ENCODE peak calls at places on chromosomes 11 and 22, in ten cellular contexts. G is coronary artery, T is prostate gland, E is Panc1, V is stomach, W is OCI-LY7, O is psoas muscle, D is mammary epithelial cell, Q is dorsolateral prefrontal cortex, F is right lobe of liver. X is an unnamed sample.

GRCh38 chr11:131694526-131695424 is 324.4 kb downstream of the NTM start:
- DNase-seq in G (no peak), T (peak), E (peak), V (peak), W (peak), O (peak), D (peak), Q (peak), F (peak), X (peak)

GRCh38 chr11:123454060-123454651 is 24.1 kb downstream of the GRAMD1B start:
- DNase-seq in G (no peak), T (no peak), E (no peak), V (no peak), W (no peak), O (no peak), D (peak), Q (no peak), F (no peak), X (peak)

GRCh38 chr11:31922450-31922849 is 111.3 kb upstream of the PAX6 start:
- DNase-seq in G (no peak), T (no peak), E (no peak), V (no peak), W (no peak), O (no peak), D (no peak), Q (no peak), F (no peak), X (no peak)

GRCh38 chr22:41584881-41585280 is 4.8 kb downstream of the PMM1 start:
- DNase-seq in G (no peak), T (no peak), E (no peak), V (no peak), W (no peak), O (no peak), D (no peak), Q (no peak), F (no peak), X (no peak)

GRCh38 chr11:93370260-93370659 is 39.7 kb downstream of the DEUP1 start:
- DNase-seq in G (no peak), T (no peak), E (no peak), V (no peak), W (no peak), O (no peak), D (peak), Q (no peak), F (no peak), X (no peak)

GRCh38 chr11:103327721-103328120 is 218.5 kb downstream of the DYNC2H1 start:
- DNase-seq in G (no peak), T (no peak), E (no peak), V (no peak), W (no peak), O (no peak), D (no peak), Q (no peak), F (no peak), X (peak)

GRCh38 chr22:49322231-49322630 is 505.4 kb downstream of the BRD1 start:
- DNase-seq in G (no peak), T (no peak), E (no peak), V (peak), W (no peak), O (peak), D (no peak), Q (no peak), F (no peak), X (no peak)

GRCh38 chr11:94219771-94220170 is 84.6 kb upstream of the IZUMO1R start:
- DNase-seq in G (no peak), T (no peak), E (no peak), V (no peak), W (peak), O (no peak), D (no peak), Q (no peak), F (no peak), X (no peak)

GRCh38 chr11:65415499-65416340 is 6.9 kb upstream of the NEAT1 start:
- DNase-seq in G (peak), T (no peak), E (no peak), V (no peak), W (no peak), O (no peak), D (no peak), Q (peak), F (peak), X (no peak)

GRCh38 chr11:34640050-34640971 is 19.4 kb downstream of the EHF start:
- DNase-seq in G (no peak), T (peak), E (no peak), V (peak), W (no peak), O (no peak), D (peak), Q (no peak), F (no peak), X (no peak)

GRCh38 chr11:120539681-120540369 is 28.3 kb downstream of the GRIK4 start:
- DNase-seq in G (no peak), T (no peak), E (no peak), V (no peak), W (no peak), O (no peak), D (peak), Q (no peak), F (no peak), X (no peak)

GRCh38 chr11:28123151-28123571 is 15.0 kb downstream of the METTL15 start:
- DNase-seq in G (no peak), T (no peak), E (no peak), V (no peak), W (no peak), O (no peak), D (peak), Q (no peak), F (no peak), X (no peak)

GRCh38 chr11:123624974-123625373 is 29.4 kb downstream of the SCN3B start:
- DNase-seq in G (no peak), T (no peak), E (no peak), V (no peak), W (no peak), O (no peak), D (no peak), Q (no peak), F (no peak), X (no peak)

GRCh38 chr11:128884703-128885338 is 6.3 kb upstream of the KCNJ5 start:
- DNase-seq in G (no peak), T (peak), E (peak), V (peak), W (peak), O (no peak), D (peak), Q (no peak), F (peak), X (peak)

GRCh38 chr11:94876645-94877445 is 96.5 kb downstream of the CWC15 start:
- DNase-seq in G (peak), T (peak), E (peak), V (no peak), W (no peak), O (peak), D (peak), Q (no peak), F (no peak), X (peak)

GRCh38 chr11:4203603-4204360 is 109.2 kb downstream of the RRM1 start:
- DNase-seq in G (no peak), T (no peak), E (no peak), V (no peak), W (no peak), O (no peak), D (no peak), Q (no peak), F (no peak), X (no peak)

GRCh38 chr22:24685804-24686203 is 82.8 kb downstream of the GGT1 start:
- DNase-seq in G (no peak), T (no peak), E (no peak), V (no peak), W (no peak), O (no peak), D (no peak), Q (no peak), F (no peak), X (no peak)

GRCh38 chr11:5712507-5712906 is 22.9 kb downstream of the TRIM22 start:
- DNase-seq in G (no peak), T (no peak), E (no peak), V (no peak), W (peak), O (no peak), D (no peak), Q (no peak), F (no peak), X (no peak)

GRCh38 chr11:11843233-11843632 is 1.5 kb downstream of the USP47 start:
- DNase-seq in G (no peak), T (peak), E (no peak), V (no peak), W (peak), O (no peak), D (peak), Q (no peak), F (no peak), X (peak)

GRCh38 chr11:73277467-73277866 is 5.3 kb downstream of the P2RY6 start:
- DNase-seq in G (no peak), T (no peak), E (no peak), V (no peak), W (no peak), O (no peak), D (no peak), Q (no peak), F (no peak), X (no peak)

GRCh38 chr22:46965552-46966494 is 203.4 kb downstream of the TBC1D22A start:
- DNase-seq in G (peak), T (no peak), E (no peak), V (no peak), W (no peak), O (peak), D (peak), Q (no peak), F (no peak), X (no peak)

GRCh38 chr11:84673753-84674152 is 953.4 kb downstream of the DLG2 start:
- DNase-seq in G (no peak), T (no peak), E (no peak), V (no peak), W (no peak), O (no peak), D (no peak), Q (no peak), F (no peak), X (peak)

GRCh38 chr11:74570266-74571061 is 21.9 kb upstream of the POLD3 start:
- DNase-seq in G (no peak), T (peak), E (peak), V (peak), W (peak), O (no peak), D (peak), Q (no peak), F (peak), X (peak)

GRCh38 chr11:10654211-10655150 is 39.1 kb downstream of the IRAG1 start:
- DNase-seq in G (no peak), T (no peak), E (no peak), V (no peak), W (peak), O (no peak), D (peak), Q (no peak), F (no peak), X (no peak)

GRCh38 chr22:28034760-28035401 is 115.8 kb upstream of the PITPNB start:
- DNase-seq in G (peak), T (peak), E (no peak), V (peak), W (no peak), O (peak), D (no peak), Q (peak), F (peak), X (peak)

GRCh38 chr11:17719028-17719939 is at the start of gene MYOD1:
- DNase-seq in G (no peak), T (no peak), E (no peak), V (no peak), W (no peak), O (peak), D (no peak), Q (no peak), F (no peak), X (no peak)

GRCh38 chr11:77345621-77346020 is 44.1 kb upstream of the GDPD4 start:
- DNase-seq in G (no peak), T (no peak), E (no peak), V (no peak), W (no peak), O (no peak), D (peak), Q (no peak), F (no peak), X (peak)

GRCh38 chr11:65522640-65523322 is 2.1 kb upstream of the SCYL1 start:
- DNase-seq in G (no peak), T (no peak), E (no peak), V (no peak), W (no peak), O (no peak), D (no peak), Q (no peak), F (no peak), X (no peak)

GRCh38 chr11:8218409-8218808 is 45.3 kb downstream of the LMO1 start:
- DNase-seq in G (no peak), T (no peak), E (no peak), V (no peak), W (no peak), O (no peak), D (no peak), Q (no peak), F (no peak), X (no peak)

GRCh38 chr11:97973352-97973857 is 1047.3 kb upstream of the CNTN5 start:
- DNase-seq in G (no peak), T (no peak), E (no peak), V (no peak), W (no peak), O (no peak), D (no peak), Q (no peak), F (no peak), X (no peak)

GRCh38 chr11:119055901-119056300 is 1.1 kb downstream of the HYOU1 start:
- DNase-seq in G (no peak), T (no peak), E (no peak), V (no peak), W (peak), O (no peak), D (peak), Q (no peak), F (no peak), X (no peak)
- TF ChIP-seq CTCF in G (no peak), T (no peak), E (no peak), V (no peak), W (peak), O (no peak), D (no peak), Q (no peak), F (no peak), X (peak)

GRCh38 chr11:16293204-16293681 is 63.1 kb downstream of the SOX6 start:
- DNase-seq in G (no peak), T (no peak), E (no peak), V (no peak), W (no peak), O (no peak), D (no peak), Q (no peak), F (no peak), X (peak)
- H3K27ac ChIP-seq in G (no peak), T (no peak), E (no peak), V (no peak), W (no peak), O (peak), D (no peak), Q (no peak), F (no peak), X (no peak)

GRCh38 chr11:45844822-45845573 is 2.3 kb upstream of the CRY2 start:
- DNase-seq in G (no peak), T (no peak), E (no peak), V (no peak), W (no peak), O (no peak), D (no peak), Q (no peak), F (no peak), X (no peak)

GRCh38 chr11:45839204-45839603 is 8.1 kb upstream of the CRY2 start:
- DNase-seq in G (no peak), T (no peak), E (no peak), V (no peak), W (no peak), O (no peak), D (no peak), Q (no peak), F (no peak), X (no peak)

GRCh38 chr11:45846174-45846675 is 1.1 kb upstream of the CRY2 start:
- DNase-seq in G (no peak), T (no peak), E (no peak), V (no peak), W (no peak), O (no peak), D (no peak), Q (no peak), F (no peak), X (no peak)

GRCh38 chr11:45846974-45847907 is at the start of gene CRY2:
- DNase-seq in G (peak), T (peak), E (peak), V (peak), W (peak), O (peak), D (peak), Q (peak), F (peak), X (peak)

GRCh38 chr11:45843158-45843924 is 3.9 kb upstream of the CRY2 start:
- DNase-seq in G (peak), T (peak), E (peak), V (peak), W (peak), O (peak), D (peak), Q (peak), F (peak), X (peak)
- H3K4me3 ChIP-seq in G (peak), T (peak), E (peak), V (no peak), W (peak), O (peak), D (no peak), Q (peak), F (no peak), X (no peak)

DNA sequence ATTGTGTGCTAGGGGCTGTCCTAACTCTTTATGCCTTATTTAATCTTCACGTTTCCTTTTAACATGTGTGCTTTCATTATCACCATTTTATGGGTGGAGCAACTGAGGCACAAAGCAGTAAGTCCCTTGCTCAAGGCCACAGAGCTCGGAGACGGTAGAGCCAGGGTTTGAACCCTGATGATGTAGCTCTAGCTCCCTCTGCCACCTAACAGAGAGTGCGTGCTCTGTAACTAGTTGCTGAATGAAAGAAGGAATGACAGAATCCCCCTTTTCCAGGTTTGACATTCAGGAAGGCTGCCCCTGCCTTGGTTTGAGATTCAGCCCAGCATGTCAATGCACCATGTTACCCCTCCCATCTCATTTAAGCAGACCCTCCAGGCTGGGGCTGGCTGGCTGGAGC is 193.3 kb upstream of the NAV2 start:
- DNase-seq in G (no peak), T (no peak), E (no peak), V (no peak), W (no peak), O (no peak), D (no peak), Q (no peak), F (no peak), X (no peak)
- TF ChIP-seq CTCF in G (no peak), T (no peak), E (no peak), V (no peak), W (peak), O (no peak), D (no peak), Q (no peak), F (no peak), X (no peak)

GRCh38 chr22:21698430-21699329 is 32.9 kb downstream of the PPIL2 start:
- DNase-seq in G (no peak), T (no peak), E (no peak), V (no peak), W (no peak), O (peak), D (no peak), Q (no peak), F (no peak), X (peak)
- H3K27ac ChIP-seq in G (peak), T (peak), E (no peak), V (peak), W (no peak), O (peak), D (no peak), Q (peak), F (no peak), X (peak)

GRCh38 chr22:20508815-20509271 is 1.4 kb downstream of the MED15 start:
- DNase-seq in G (no peak), T (no peak), E (no peak), V (no peak), W (peak), O (no peak), D (peak), Q (no peak), F (no peak), X (no peak)
- H3K4me3 ChIP-seq in G (peak), T (peak), E (peak), V (peak), W (peak), O (peak), D (peak), Q (peak), F (peak), X (peak)

GRCh38 chr11:86214710-86215109 is 29.8 kb upstream of the EED start:
- DNase-seq in G (no peak), T (no peak), E (no peak), V (no peak), W (no peak), O (no peak), D (peak), Q (no peak), F (no peak), X (no peak)
- TF ChIP-seq CTCF in G (no peak), T (no peak), E (no peak), V (no peak), W (no peak), O (no peak), D (peak), Q (no peak), F (no peak), X (peak)

GRCh38 chr11:66646875-66647274 is 8.4 kb downstream of the RBM4 start:
- DNase-seq in G (no peak), T (no peak), E (no peak), V (no peak), W (no peak), O (no peak), D (no peak), Q (no peak), F (no peak), X (no peak)
- H3K27ac ChIP-seq in G (no peak), T (no peak), E (no peak), V (no peak), W (no peak), O (no peak), D (no peak), Q (no peak), F (no peak), X (no peak)

GRCh38 chr11:13297308-13297916 is 19.8 kb downstream of the BMAL1 start:
- DNase-seq in G (no peak), T (no peak), E (no peak), V (no peak), W (no peak), O (no peak), D (no peak), Q (no peak), F (no peak), X (no peak)
- H3K4me3 ChIP-seq in G (no peak), T (no peak), E (no peak), V (no peak), W (no peak), O (no peak), D (no peak), Q (no peak), F (no peak), X (no peak)